ENCODE peak calls at places on chromosomes 7 and 10, in eight cellular contexts. K is T-cell, L is AG09319, G is T-helper 1 cell, X is hepatic stellate cell, U is cerebellum, Z is Peyer's patch, E is ovary. V is an unnamed sample.

GRCh38 chr7:35255417-35255798 is 1.5 kb upstream of the TBX20 start:
- DNase-seq in K (no peak), L (no peak), G (no peak), X (no peak), U (no peak), Z (no peak), E (no peak), V (no peak)

GRCh38 chr7:111540199-111540815 is 22.0 kb downstream of the IMMP2L start:
- DNase-seq in K (no peak), L (no peak), G (no peak), X (no peak), U (no peak), Z (no peak), E (no peak), V (no peak)

GRCh38 chr7:90669002-90669401 is 72.9 kb downstream of the CDK14 start:
- DNase-seq in K (no peak), L (no peak), G (no peak), X (no peak), U (no peak), Z (no peak), E (no peak), V (no peak)

GRCh38 chr10:132591166-132591971 is 53.8 kb downstream of the INPP5A start:
- DNase-seq in K (no peak), L (peak), G (no peak), X (peak), U (no peak), Z (peak), E (no peak), V (no peak)

GRCh38 chr10:89526396-89526795 is 9.0 kb downstream of the SLC16A12 start:
- DNase-seq in K (no peak), L (no peak), G (no peak), X (no peak), U (no peak), Z (no peak), E (no peak), V (no peak)

GRCh38 chr7:101216860-101217387 is 457 bp downstream of the PLOD3 start:
- DNase-seq in K (no peak), L (no peak), G (no peak), X (no peak), U (no peak), Z (no peak), E (peak), V (peak)

GRCh38 chr10:99369551-99369950 is 40.4 kb downstream of the CNNM1 start:
- DNase-seq in K (no peak), L (no peak), G (no peak), X (no peak), U (no peak), Z (no peak), E (no peak), V (no peak)

GRCh38 chr7:152462995-152463713 is 27.4 kb upstream of the KMT2C start:
- DNase-seq in K (no peak), L (peak), G (no peak), X (peak), U (peak), Z (no peak), E (no peak), V (peak)

GRCh38 chr7:29289156-29290021 is 94.8 kb downstream of the CHN2 start:
- DNase-seq in K (no peak), L (no peak), G (no peak), X (no peak), U (peak), Z (no peak), E (no peak), V (peak)

GRCh38 chr7:25950488-25951413 is 201.2 kb upstream of the NFE2L3 start:
- DNase-seq in K (peak), L (peak), G (peak), X (peak), U (peak), Z (peak), E (peak), V (peak)

GRCh38 chr7:27947581-27948278 is 207.8 kb downstream of the TAX1BP1 start:
- DNase-seq in K (no peak), L (no peak), G (no peak), X (no peak), U (no peak), Z (no peak), E (peak), V (peak)

GRCh38 chr7:6614941-6615737 is at the start of gene ZNF853:
- DNase-seq in K (peak), L (no peak), G (no peak), X (no peak), U (peak), Z (no peak), E (peak), V (no peak)

GRCh38 chr7:45146531-45147379 is 10.8 kb upstream of the RAMP3 start:
- DNase-seq in K (no peak), L (no peak), G (no peak), X (no peak), U (no peak), Z (no peak), E (no peak), V (no peak)

GRCh38 chr10:15789793-15790525 is 70.2 kb upstream of the ITGA8 start:
- DNase-seq in K (no peak), L (peak), G (no peak), X (peak), U (no peak), Z (no peak), E (no peak), V (no peak)

GRCh38 chr10:106436123-106436740 is 728.3 kb downstream of the SORCS1 start:
- DNase-seq in K (no peak), L (no peak), G (no peak), X (no peak), U (no peak), Z (no peak), E (no peak), V (no peak)

GRCh38 chr7:121744319-121744718 is 128.6 kb upstream of the PTPRZ1 start:
- DNase-seq in K (no peak), L (no peak), G (no peak), X (no peak), U (no peak), Z (no peak), E (no peak), V (no peak)

GRCh38 chr7:39073432-39073831 is 95.7 kb downstream of the POU6F2 start:
- DNase-seq in K (no peak), L (no peak), G (no peak), X (no peak), U (no peak), Z (no peak), E (no peak), V (peak)

GRCh38 chr10:122163182-122164027 is 107.7 kb upstream of the BTBD16 start:
- DNase-seq in K (no peak), L (no peak), G (no peak), X (peak), U (peak), Z (no peak), E (no peak), V (no peak)

V was measured in Ammon's horn.